ENCODE peak calls at places on chromosomes 1 and 21, in four cellular contexts. I is A549, C is heart left ventricle, Z is spleen. T is an unnamed sample.

GRCh38 chr1:211703812-211704566 is 28.6 kb upstream of the NEK2 start:
- DNase-seq in C (no peak), Z (no peak), I (no peak), T (no peak)

GRCh38 chr1:41846595-41846994 is 72.1 kb downstream of the HIVEP3 start:
- DNase-seq in I (no peak), C (no peak), Z (no peak), T (no peak)

GRCh38 chr1:78673120-78673519 is 23.5 kb downstream of the IFI44 start:
- DNase-seq in Z (no peak), I (no peak), C (no peak), T (no peak)

GRCh38 chr1:23964235-23964668 is 4.6 kb downstream of the PNRC2 start:
- DNase-seq in C (no peak), I (no peak), Z (no peak), T (no peak)

GRCh38 chr1:26237230-26237966 is 3.4 kb downstream of the CEP85 start:
- DNase-seq in I (no peak), C (no peak), Z (no peak), T (no peak)

GRCh38 chr1:116232989-116233514 is 121.9 kb downstream of the MAB21L3 start:
- DNase-seq in C (no peak), I (no peak), Z (no peak), T (no peak)

GRCh38 chr1:54835970-54836369 is 34.8 kb upstream of the TTC22 start:
- DNase-seq in I (no peak), C (no peak), Z (no peak), T (no peak)

GRCh38 chr1:29827237-29827750 is 591.0 kb downstream of the PTPRU start:
- DNase-seq in Z (no peak), I (no peak), C (no peak), T (no peak)

GRCh38 chr1:53375440-53375839 is 47.6 kb upstream of the LRP8 start:
- DNase-seq in Z (peak; percentile 54), I (no peak), C (no peak), T (no peak)

GRCh38 chr1:228318823-228319241 is 87.8 kb downstream of the TRIM11 start:
- DNase-seq in Z (peak; percentile 73), I (no peak), C (peak; percentile 22), T (peak; percentile 45)

GRCh38 chr1:229596961-229597699 is 28.8 kb downstream of the TAF5L start:
- DNase-seq in Z (no peak), C (peak; percentile 82), I (no peak), T (no peak)

GRCh38 chr1:27296773-27297214 is 25.2 kb upstream of the TMEM222 start:
- DNase-seq in Z (peak; percentile 90), C (peak; percentile 74), I (peak; percentile 44), T (peak; percentile 83)

GRCh38 chr1:84635261-84635848 is 54.9 kb downstream of the SSX2IP start:
- DNase-seq in I (no peak), C (no peak), Z (no peak), T (no peak)

GRCh38 chr1:18149113-18149641 is 41.6 kb downstream of the IGSF21 start:
- DNase-seq in Z (no peak), C (peak; percentile 44), I (peak; percentile 35), T (no peak)

GRCh38 chr21:35372201-35372600 is 323.1 kb upstream of the RUNX1 start:
- DNase-seq in Z (no peak), I (no peak), C (no peak), T (no peak)

GRCh38 chr1:203652718-203653461 is 26.3 kb downstream of the ATP2B4 start:
- DNase-seq in Z (no peak), I (no peak), C (no peak), T (no peak)

GRCh38 chr21:42341776-42342542 is 8.8 kb downstream of the TFF2 start:
- DNase-seq in I (no peak), C (no peak), Z (peak; percentile 14), T (no peak)

GRCh38 chr1:159009287-159009686 is 420 bp upstream of the IFI16 start:
- DNase-seq in C (no peak), Z (no peak), I (no peak), T (no peak)

GRCh38 chr1:210262167-210262896 is 29.7 kb downstream of the SERTAD4 start:
- DNase-seq in C (peak; percentile 56), Z (no peak), I (no peak), T (no peak)

GRCh38 chr1:185096531-185096930 is 51.2 kb downstream of the RNF2 start:
- DNase-seq in I (no peak), C (no peak), Z (no peak), T (no peak)

GRCh38 chr1:237903961-237904360 is 13.2 kb upstream of the ZP4 start:
- DNase-seq in C (no peak), I (no peak), Z (no peak), T (no peak)

GRCh38 chr1:15201849-15202551 is 45.0 kb upstream of the FHAD1 start:
- DNase-seq in I (peak; percentile 53), Z (no peak), C (no peak), T (no peak)

GRCh38 chr1:40389234-40389815 is 15.8 kb downstream of the SMAP2 start:
- DNase-seq in I (no peak), C (no peak), Z (no peak), T (no peak)

GRCh38 chr1:32876341-32877210 is 5.9 kb upstream of the FNDC5 start:
- DNase-seq in I (peak; percentile 54), C (peak; percentile 63), Z (peak; percentile 89), T (peak; percentile 84)

DNA sequence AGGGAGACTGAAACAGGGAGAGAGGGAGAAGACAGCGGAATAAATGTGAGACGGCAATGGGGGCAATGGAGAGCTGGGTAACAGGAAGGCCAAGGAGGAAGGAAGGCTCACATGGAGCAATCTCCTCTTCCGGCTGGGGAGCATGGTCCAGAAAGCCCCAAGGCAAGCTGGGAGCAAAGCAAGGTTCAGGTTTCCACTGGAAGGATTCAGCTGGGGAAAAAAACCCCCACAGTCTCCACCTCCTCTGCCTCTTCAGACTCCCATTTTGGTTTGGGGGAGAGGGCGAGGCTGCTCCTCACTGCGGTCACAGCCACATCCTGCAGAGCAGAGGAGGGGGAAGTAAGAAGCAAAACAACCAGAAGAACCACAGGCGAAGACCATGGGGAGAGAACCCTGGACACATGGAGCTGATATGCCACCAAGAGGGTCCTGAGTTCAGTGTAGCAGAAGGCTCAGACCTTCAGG is 650 bp downstream of the TNFAIP8L2 start:
- DNase-seq in I (no peak), Z (peak; percentile 90), C (no peak), T (no peak)
- H3K27ac ChIP-seq in I (no peak overlapping the region), Z (peak overlapping the region; percentile 85), C (no peak overlapping the region), T (peak overlapping the region; percentile 69)

GRCh38 chr21:45571641-45572040 is 29.4 kb upstream of the SLC19A1 start:
- DNase-seq in I (no peak), Z (no peak), C (no peak), T (no peak)

GRCh38 chr21:45570071-45570470 is 27.8 kb upstream of the SLC19A1 start:
- DNase-seq in I (no peak), C (no peak), Z (no peak), T (peak; percentile 16)

GRCh38 chr21:45572231-45572630 is 30.0 kb upstream of the SLC19A1 start:
- DNase-seq in Z (peak; percentile 37), I (no peak), C (no peak), T (peak; percentile 20)

GRCh38 chr21:45570826-45571601 is 28.8 kb upstream of the SLC19A1 start:
- DNase-seq in C (no peak), Z (peak; percentile 49), I (no peak), T (peak; percentile 16)

DNA sequence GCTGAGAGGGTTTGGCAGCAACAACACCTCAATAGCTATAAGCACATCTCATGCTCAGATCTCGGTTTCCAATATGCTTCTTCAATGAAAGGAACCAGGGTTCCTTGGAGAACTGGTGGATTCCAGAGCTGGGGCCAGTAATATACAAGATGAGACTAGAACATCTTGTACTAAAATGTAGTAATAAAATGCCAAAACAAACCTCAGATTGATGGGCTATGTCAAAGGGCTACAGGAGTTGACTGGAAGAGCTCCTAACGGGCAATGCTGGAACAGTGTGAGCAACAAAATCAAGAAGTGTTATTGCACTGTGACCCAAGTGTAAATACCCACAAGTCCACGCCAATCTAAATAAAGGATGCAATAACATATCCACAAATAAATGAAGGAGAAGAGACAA is 26.1 kb upstream of the SLC19A1 start:
- DNase-seq in I (no peak), Z (no peak), C (no peak), T (no peak)
- H3K27ac ChIP-seq in I (no peak overlapping the region), Z (no peak overlapping the region), C (no peak overlapping the region), T (no peak overlapping the region)

DNA sequence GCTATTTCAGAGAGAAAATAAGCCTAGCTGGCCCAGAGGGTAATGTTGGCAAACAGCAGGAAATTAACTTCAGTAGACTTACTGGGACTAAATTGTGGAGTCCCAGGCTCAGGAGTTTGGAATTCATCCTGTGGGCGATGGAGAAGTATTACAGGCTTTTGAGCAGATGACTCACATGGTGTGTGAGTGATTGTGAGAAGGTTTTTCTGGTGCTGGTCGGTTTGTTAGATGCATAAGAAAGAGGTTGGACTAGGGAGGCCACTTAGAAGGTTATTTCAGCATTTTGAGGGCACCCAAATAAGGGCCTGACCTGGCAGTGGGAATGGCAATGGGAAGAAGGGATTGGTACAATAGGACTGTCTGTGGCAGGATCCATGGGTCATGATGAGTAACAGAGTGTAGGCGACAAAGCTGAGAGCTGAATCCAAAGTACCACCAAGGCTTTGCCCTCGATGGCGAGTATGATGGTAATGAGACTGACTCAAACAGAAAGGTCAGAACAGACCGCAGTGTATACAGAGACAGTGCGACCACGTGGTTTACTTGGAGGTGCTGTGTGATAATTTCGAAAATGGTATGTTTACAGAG is 69.2 kb upstream of the KIF26B start:
- DNase-seq in C (no peak), Z (no peak), I (no peak), T (no peak)
- H3K27ac ChIP-seq in C (no peak overlapping the region), Z (no peak overlapping the region), I (peak overlapping the region; percentile 19), T (no peak overlapping the region)

DNA sequence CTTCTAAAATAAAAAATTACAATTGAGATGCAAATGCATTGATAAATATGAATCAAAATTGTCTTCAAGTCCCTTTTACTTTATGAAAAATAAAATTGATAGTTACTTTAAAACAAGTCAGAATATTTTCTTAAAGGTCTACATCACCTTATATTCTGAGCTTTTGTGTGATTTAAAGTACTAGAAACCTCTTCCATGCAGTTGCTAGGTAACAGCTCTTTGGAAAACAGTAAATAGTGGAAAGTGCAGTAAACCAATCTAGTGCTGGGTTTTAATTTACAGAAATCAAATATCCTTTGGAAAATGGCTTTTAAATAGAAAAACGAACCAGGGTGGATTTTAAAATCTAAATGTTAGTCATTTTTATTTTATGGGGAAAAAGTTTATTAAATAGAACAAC is 227.9 kb downstream of the KCNT2 start:
- DNase-seq in Z (no peak), C (no peak), I (no peak), T (no peak)
- H3K27ac ChIP-seq in Z (no peak overlapping the region), C (no peak overlapping the region), I (no peak overlapping the region), T (no peak overlapping the region)

GRCh38 chr1:43286115-43286514 is 734 bp upstream of the C1orf210 start:
- DNase-seq in Z (peak; percentile 51), C (no peak), I (no peak), T (peak; percentile 46)
- H3K27ac ChIP-seq in Z (no peak overlapping the region), C (no peak overlapping the region), I (no peak overlapping the region), T (peak overlapping the region; percentile 65)

GRCh38 chr1:34359411-34359810 is 182.7 kb downstream of the C1orf94 start:
- DNase-seq in I (no peak), Z (no peak), C (no peak), T (no peak)
- H3K27ac ChIP-seq in I (no peak overlapping the region), Z (no peak overlapping the region), C (no peak overlapping the region), T (no peak overlapping the region)

T was measured in lower lobe of right lung.